ENCODE peak calls at places on chromosome 10, in eight cellular contexts. One of them, this sample, is unnamed.

GRCh38 chr10:29295813-29296212 is 6.9 kb downstream of the LYZL1 start:
- DNase-seq in psoas muscle: no peak
- DNase-seq in tibial artery: no peak
- DNase-seq in thyroid gland: no peak
- DNase-seq in neural progenitor cell: no peak
- DNase-seq in heart right ventricle: no peak
- DNase-seq in keratinocyte: no peak
- DNase-seq in mucosa of descending colon: no peak
- DNase-seq in this sample: no peak

GRCh38 chr10:29784175-29784773 is 149.5 kb upstream of the SVIL start:
- DNase-seq in mucosa of descending colon: no peak
- DNase-seq in tibial artery: peak; percentile 85
- DNase-seq in thyroid gland: peak; percentile 37
- DNase-seq in psoas muscle: peak; percentile 63
- DNase-seq in neural progenitor cell: no peak
- DNase-seq in heart right ventricle: peak; percentile 14
- DNase-seq in keratinocyte: peak; percentile 90
- DNase-seq in this sample: peak; percentile 99

GRCh38 chr10:12243860-12244620 is 48.1 kb downstream of the CDC123 start:
- DNase-seq in tibial artery: no peak
- DNase-seq in heart right ventricle: no peak
- DNase-seq in keratinocyte: no peak
- DNase-seq in neural progenitor cell: no peak
- DNase-seq in mucosa of descending colon: no peak
- DNase-seq in thyroid gland: no peak
- DNase-seq in psoas muscle: no peak
- DNase-seq in this sample: no peak

GRCh38 chr10:59362991-59363390 is 642 bp upstream of the FAM13C start:
- DNase-seq in mucosa of descending colon: peak; percentile 58
- DNase-seq in psoas muscle: peak; percentile 65
- DNase-seq in keratinocyte: no peak
- DNase-seq in tibial artery: peak; percentile 79
- DNase-seq in neural progenitor cell: peak; percentile 85
- DNase-seq in heart right ventricle: peak; percentile 58
- DNase-seq in thyroid gland: peak; percentile 75
- DNase-seq in this sample: no peak

GRCh38 chr10:24288581-24288980 is 79.6 kb downstream of the KIAA1217 start:
- DNase-seq in psoas muscle: no peak
- DNase-seq in mucosa of descending colon: no peak
- DNase-seq in neural progenitor cell: no peak
- DNase-seq in keratinocyte: no peak
- DNase-seq in heart right ventricle: no peak
- DNase-seq in thyroid gland: no peak
- DNase-seq in tibial artery: no peak
- DNase-seq in this sample: no peak

GRCh38 chr10:6072215-6072941 is 10.2 kb upstream of the IL2RA start:
- DNase-seq in heart right ventricle: no peak
- DNase-seq in neural progenitor cell: no peak
- DNase-seq in tibial artery: no peak
- DNase-seq in psoas muscle: no peak
- DNase-seq in mucosa of descending colon: no peak
- DNase-seq in thyroid gland: no peak
- DNase-seq in keratinocyte: no peak
- DNase-seq in this sample: no peak

GRCh38 chr10:31838709-31839108 is 89.9 kb downstream of the ARHGAP12 start:
- DNase-seq in neural progenitor cell: peak; percentile 8
- DNase-seq in heart right ventricle: no peak
- DNase-seq in mucosa of descending colon: no peak
- DNase-seq in psoas muscle: no peak
- DNase-seq in keratinocyte: no peak
- DNase-seq in tibial artery: no peak
- DNase-seq in thyroid gland: no peak
- DNase-seq in this sample: no peak

GRCh38 chr10:116073025-116073424 is 200.0 kb downstream of the GFRA1 start:
- DNase-seq in tibial artery: no peak
- DNase-seq in neural progenitor cell: peak; percentile 48
- DNase-seq in keratinocyte: no peak
- DNase-seq in psoas muscle: no peak
- DNase-seq in mucosa of descending colon: no peak
- DNase-seq in heart right ventricle: no peak
- DNase-seq in thyroid gland: no peak
- DNase-seq in this sample: no peak

GRCh38 chr10:17038627-17039026 is 91.0 kb downstream of the CUBN start:
- DNase-seq in thyroid gland: no peak
- DNase-seq in tibial artery: peak; percentile 77
- DNase-seq in heart right ventricle: peak; percentile 21
- DNase-seq in psoas muscle: peak; percentile 67
- DNase-seq in keratinocyte: no peak
- DNase-seq in mucosa of descending colon: no peak
- DNase-seq in neural progenitor cell: no peak
- DNase-seq in this sample: no peak

GRCh38 chr10:86958109-86958830 is at the start of gene SNCG:
- DNase-seq in heart right ventricle: peak; percentile 69
- DNase-seq in psoas muscle: no peak
- DNase-seq in keratinocyte: no peak
- DNase-seq in mucosa of descending colon: no peak
- DNase-seq in thyroid gland: peak; percentile 25
- DNase-seq in neural progenitor cell: no peak
- DNase-seq in tibial artery: peak; percentile 43
- DNase-seq in this sample: no peak

GRCh38 chr10:70599791-70600190 is 2.8 kb downstream of the PRF1 start:
- DNase-seq in mucosa of descending colon: no peak
- DNase-seq in psoas muscle: no peak
- DNase-seq in keratinocyte: no peak
- DNase-seq in heart right ventricle: no peak
- DNase-seq in neural progenitor cell: no peak
- DNase-seq in tibial artery: no peak
- DNase-seq in thyroid gland: no peak
- DNase-seq in this sample: no peak

GRCh38 chr10:84270708-84271107 is 25.9 kb downstream of the RGR start:
- DNase-seq in mucosa of descending colon: no peak
- DNase-seq in tibial artery: no peak
- DNase-seq in psoas muscle: no peak
- DNase-seq in keratinocyte: no peak
- DNase-seq in heart right ventricle: no peak
- DNase-seq in thyroid gland: no peak
- DNase-seq in neural progenitor cell: no peak
- DNase-seq in this sample: no peak

GRCh38 chr10:110919349-110919931 is at the start of gene SHOC2:
- DNase-seq in keratinocyte: no peak
- DNase-seq in heart right ventricle: peak; percentile 98
- DNase-seq in tibial artery: peak; percentile 99
- DNase-seq in mucosa of descending colon: peak; percentile 100
- DNase-seq in thyroid gland: peak; percentile 100
- DNase-seq in psoas muscle: peak; percentile 99
- DNase-seq in neural progenitor cell: peak; percentile 100
- DNase-seq in this sample: no peak

GRCh38 chr10:110919971-110920881 is 822 bp downstream of the SHOC2 start:
- DNase-seq in tibial artery: peak; percentile 28
- DNase-seq in keratinocyte: no peak
- DNase-seq in neural progenitor cell: peak; percentile 70
- DNase-seq in mucosa of descending colon: peak; percentile 68
- DNase-seq in thyroid gland: peak; percentile 56
- DNase-seq in psoas muscle: no peak
- DNase-seq in heart right ventricle: peak; percentile 42
- DNase-seq in this sample: no peak

GRCh38 chr10:110927461-110927860 is 8.1 kb downstream of the SHOC2 start:
- DNase-seq in mucosa of descending colon: no peak
- DNase-seq in neural progenitor cell: no peak
- DNase-seq in thyroid gland: no peak
- DNase-seq in keratinocyte: no peak
- DNase-seq in tibial artery: no peak
- DNase-seq in heart right ventricle: no peak
- DNase-seq in psoas muscle: no peak
- DNase-seq in this sample: no peak

GRCh38 chr10:110918633-110919348 is at the start of gene BBIP1:
- DNase-seq in mucosa of descending colon: no peak
- DNase-seq in psoas muscle: peak; percentile 95
- DNase-seq in tibial artery: no peak
- DNase-seq in heart right ventricle: peak; percentile 96
- DNase-seq in thyroid gland: no peak
- DNase-seq in neural progenitor cell: no peak
- DNase-seq in keratinocyte: peak; percentile 95
- DNase-seq in this sample: peak; percentile 99

GRCh38 chr10:110923856-110924493 is 4.6 kb downstream of the SHOC2 start:
- DNase-seq in mucosa of descending colon: no peak
- DNase-seq in psoas muscle: no peak
- DNase-seq in heart right ventricle: no peak
- DNase-seq in neural progenitor cell: no peak
- DNase-seq in keratinocyte: no peak
- DNase-seq in tibial artery: no peak
- DNase-seq in thyroid gland: no peak
- DNase-seq in this sample: peak; percentile 48
- H3K4me3 ChIP-seq in mucosa of descending colon: no peak overlapping the region
- H3K4me3 ChIP-seq in psoas muscle: no peak overlapping the region
- H3K4me3 ChIP-seq in heart right ventricle: no peak overlapping the region
- H3K4me3 ChIP-seq in neural progenitor cell: no peak overlapping the region
- H3K4me3 ChIP-seq in keratinocyte: no peak overlapping the region
- H3K4me3 ChIP-seq in tibial artery: no peak overlapping the region
- H3K4me3 ChIP-seq in thyroid gland: no peak overlapping the region
- H3K4me3 ChIP-seq in this sample: no peak overlapping the region

GRCh38 chr10:104267721-104268690 is 978 bp upstream of the GSTO2 start:
- DNase-seq in mucosa of descending colon: no peak
- DNase-seq in thyroid gland: no peak
- DNase-seq in neural progenitor cell: no peak
- DNase-seq in tibial artery: no peak
- DNase-seq in heart right ventricle: no peak
- DNase-seq in keratinocyte: no peak
- DNase-seq in psoas muscle: no peak
- DNase-seq in this sample: no peak
- H3K36me3 ChIP-seq in mucosa of descending colon: peaks cover 1% of the 10 kb centered on the region
- H3K36me3 ChIP-seq in thyroid gland: peaks cover 13% of the 10 kb centered on the region
- H3K36me3 ChIP-seq in neural progenitor cell: no peaks in the 10 kb centered on the region
- H3K36me3 ChIP-seq in tibial artery: peaks cover 32% of the 10 kb centered on the region
- H3K36me3 ChIP-seq in heart right ventricle: no peaks in the 10 kb centered on the region
- H3K36me3 ChIP-seq in keratinocyte: peaks cover 9% of the 10 kb centered on the region
- H3K36me3 ChIP-seq in psoas muscle: peaks cover 52% of the 10 kb centered on the region
- H3K36me3 ChIP-seq in this sample: no peaks in the 10 kb centered on the region

GRCh38 chr10:18793951-18794350 is 134.7 kb downstream of the ARL5B start:
- DNase-seq in heart right ventricle: no peak
- DNase-seq in neural progenitor cell: peak; percentile 39
- DNase-seq in mucosa of descending colon: no peak
- DNase-seq in tibial artery: no peak
- DNase-seq in thyroid gland: no peak
- DNase-seq in keratinocyte: no peak
- DNase-seq in psoas muscle: no peak
- DNase-seq in this sample: no peak
- TF ChIP-seq CTCF in heart right ventricle: peak; percentile 41
- TF ChIP-seq CTCF in neural progenitor cell: peak; percentile 64
- TF ChIP-seq CTCF in mucosa of descending colon: no peak
- TF ChIP-seq CTCF in tibial artery: peak; percentile 16
- TF ChIP-seq CTCF in thyroid gland: no peak
- TF ChIP-seq CTCF in keratinocyte: peak; percentile 45
- TF ChIP-seq CTCF in psoas muscle: peak; percentile 22
- TF ChIP-seq CTCF in this sample: peak; percentile 49

GRCh38 chr10:13829790-13830189 is 243.0 kb downstream of the PRPF18 start:
- DNase-seq in neural progenitor cell: no peak
- DNase-seq in tibial artery: no peak
- DNase-seq in psoas muscle: no peak
- DNase-seq in heart right ventricle: no peak
- DNase-seq in mucosa of descending colon: no peak
- DNase-seq in keratinocyte: no peak
- DNase-seq in thyroid gland: no peak
- DNase-seq in this sample: no peak

GRCh38 chr10:13831711-13832110 is 244.9 kb downstream of the PRPF18 start:
- DNase-seq in psoas muscle: no peak
- DNase-seq in mucosa of descending colon: no peak
- DNase-seq in thyroid gland: no peak
- DNase-seq in keratinocyte: no peak
- DNase-seq in tibial artery: no peak
- DNase-seq in neural progenitor cell: peak; percentile 43
- DNase-seq in heart right ventricle: no peak
- DNase-seq in this sample: no peak

GRCh38 chr10:13830385-13830784 is 243.6 kb downstream of the PRPF18 start:
- DNase-seq in tibial artery: no peak
- DNase-seq in neural progenitor cell: no peak
- DNase-seq in keratinocyte: no peak
- DNase-seq in heart right ventricle: no peak
- DNase-seq in psoas muscle: no peak
- DNase-seq in mucosa of descending colon: no peak
- DNase-seq in thyroid gland: no peak
- DNase-seq in this sample: no peak

GRCh38 chr10:13823046-13823711 is 236.4 kb downstream of the PRPF18 start:
- DNase-seq in psoas muscle: no peak
- DNase-seq in heart right ventricle: no peak
- DNase-seq in neural progenitor cell: peak; percentile 40
- DNase-seq in mucosa of descending colon: no peak
- DNase-seq in keratinocyte: no peak
- DNase-seq in tibial artery: no peak
- DNase-seq in thyroid gland: no peak
- DNase-seq in this sample: no peak

DNA sequence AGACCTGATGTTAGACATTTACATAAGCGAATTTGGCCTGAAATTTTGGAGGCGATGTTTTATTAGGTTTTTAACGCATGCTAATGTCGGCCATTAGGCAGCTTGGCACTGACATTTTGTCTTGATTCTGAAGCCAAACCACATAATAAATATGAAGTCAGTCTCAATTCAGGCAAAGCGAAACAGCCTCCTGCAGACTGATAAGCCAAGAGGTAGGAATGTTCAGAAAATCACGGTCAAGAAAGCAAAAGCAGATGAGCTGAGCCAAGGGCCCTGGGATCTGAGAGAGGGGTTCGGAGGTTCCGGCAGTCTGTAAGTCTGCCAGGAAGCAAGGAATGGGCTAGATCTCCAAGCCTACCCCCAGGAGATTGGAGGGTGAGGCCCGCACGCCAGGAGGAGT is 240.7 kb downstream of the PRPF18 start:
- DNase-seq in thyroid gland: no peak
- DNase-seq in mucosa of descending colon: no peak
- DNase-seq in neural progenitor cell: no peak
- DNase-seq in psoas muscle: no peak
- DNase-seq in heart right ventricle: no peak
- DNase-seq in keratinocyte: no peak
- DNase-seq in tibial artery: no peak
- DNase-seq in this sample: no peak
- H3K4me3 ChIP-seq in thyroid gland: no peak overlapping the region
- H3K4me3 ChIP-seq in mucosa of descending colon: no peak overlapping the region
- H3K4me3 ChIP-seq in neural progenitor cell: no peak overlapping the region
- H3K4me3 ChIP-seq in psoas muscle: no peak overlapping the region
- H3K4me3 ChIP-seq in heart right ventricle: no peak overlapping the region
- H3K4me3 ChIP-seq in keratinocyte: no peak overlapping the region
- H3K4me3 ChIP-seq in tibial artery: peak overlapping the region; percentile 44
- H3K4me3 ChIP-seq in this sample: no peak overlapping the region

DNA sequence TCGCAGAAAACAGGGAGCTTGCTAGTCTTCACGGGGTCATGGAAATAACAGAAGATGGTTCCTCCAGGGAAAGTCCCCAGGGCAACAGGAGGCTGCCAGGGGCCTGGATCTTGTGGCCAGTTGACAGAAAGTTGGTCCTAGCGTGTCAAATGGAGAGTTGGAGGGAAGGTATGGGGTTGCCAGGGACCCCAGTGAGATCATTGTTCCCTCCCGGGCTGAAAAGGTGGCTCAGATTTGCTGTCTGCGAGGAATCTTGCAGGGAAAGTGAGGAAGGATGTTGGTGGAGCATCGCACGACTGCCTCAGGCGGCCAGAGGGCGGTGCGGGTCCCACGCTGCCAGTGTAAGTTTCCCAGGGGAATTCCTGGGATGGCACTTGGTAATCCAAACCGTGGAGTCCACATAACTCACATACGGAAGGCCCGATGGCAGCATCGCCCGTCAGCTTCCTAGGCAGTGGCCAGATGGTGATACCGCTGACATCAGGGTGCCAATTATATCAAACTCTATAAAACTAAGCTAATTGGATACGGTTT is 189.7 kb downstream of the CELF2 start:
- DNase-seq in mucosa of descending colon: no peak
- DNase-seq in thyroid gland: no peak
- DNase-seq in tibial artery: no peak
- DNase-seq in psoas muscle: no peak
- DNase-seq in heart right ventricle: no peak
- DNase-seq in keratinocyte: no peak
- DNase-seq in neural progenitor cell: no peak
- DNase-seq in this sample: no peak
- H3K36me3 ChIP-seq in mucosa of descending colon: no peaks in the 10 kb centered on the region
- H3K36me3 ChIP-seq in thyroid gland: no peaks in the 10 kb centered on the region
- H3K36me3 ChIP-seq in tibial artery: no peaks in the 10 kb centered on the region
- H3K36me3 ChIP-seq in psoas muscle: no peaks in the 10 kb centered on the region
- H3K36me3 ChIP-seq in heart right ventricle: no peaks in the 10 kb centered on the region
- H3K36me3 ChIP-seq in keratinocyte: no peaks in the 10 kb centered on the region
- H3K36me3 ChIP-seq in neural progenitor cell: no peaks in the 10 kb centered on the region
- H3K36me3 ChIP-seq in this sample: no peaks in the 10 kb centered on the region

This sample was measured in kidney epithelial cell.